ENCODE peak calls at places on chromosome 6, in four cellular contexts. One of them, this sample, is unnamed.

GRCh38 chr6:155523821-155524238 is 68.2 kb upstream of the NOX3 start:
- DNase-seq in mesendoderm: peak
- DNase-seq in IMR-90: no peak
- DNase-seq in H1: no peak
- DNase-seq in this sample: peak

GRCh38 chr6:155483858-155484257 is 28.2 kb upstream of the NOX3 start:
- DNase-seq in mesendoderm: no peak
- DNase-seq in IMR-90: peak
- DNase-seq in H1: no peak
- DNase-seq in this sample: no peak

GRCh38 chr6:2793491-2794151 is 28.4 kb downstream of the WRNIP1 start:
- DNase-seq in mesendoderm: no peak
- DNase-seq in IMR-90: no peak
- DNase-seq in H1: no peak
- DNase-seq in this sample: no peak

GRCh38 chr6:96015791-96016776 is at the start of gene FUT9:
- DNase-seq in mesendoderm: peak
- DNase-seq in IMR-90: no peak
- DNase-seq in H1: peak
- DNase-seq in this sample: peak

GRCh38 chr6:63307581-63308246 is 12.1 kb downstream of the LGSN start:
- DNase-seq in mesendoderm: peak
- DNase-seq in IMR-90: peak
- DNase-seq in H1: no peak
- DNase-seq in this sample: no peak

GRCh38 chr6:28947067-28947765 is 23.4 kb upstream of the TRIM27 start:
- DNase-seq in mesendoderm: no peak
- DNase-seq in IMR-90: no peak
- DNase-seq in H1: peak
- DNase-seq in this sample: no peak

GRCh38 chr6:169172435-169172834 is 81.2 kb downstream of the THBS2 start:
- DNase-seq in mesendoderm: no peak
- DNase-seq in IMR-90: peak
- DNase-seq in H1: no peak
- DNase-seq in this sample: no peak

GRCh38 chr6:89117285-89118108 is at the start of gene SRSF12:
- DNase-seq in mesendoderm: peak
- DNase-seq in IMR-90: peak
- DNase-seq in H1: peak
- DNase-seq in this sample: peak

GRCh38 chr6:5155901-5156300 is 70.8 kb downstream of the PPP1R3G start:
- DNase-seq in mesendoderm: no peak
- DNase-seq in IMR-90: no peak
- DNase-seq in H1: no peak
- DNase-seq in this sample: no peak

GRCh38 chr6:117463762-117464665 is 18.5 kb upstream of the DCBLD1 start:
- DNase-seq in mesendoderm: no peak
- DNase-seq in IMR-90: peak
- DNase-seq in H1: no peak
- DNase-seq in this sample: no peak

GRCh38 chr6:22474283-22474682 is 95.1 kb upstream of the HDGFL1 start:
- DNase-seq in mesendoderm: no peak
- DNase-seq in IMR-90: no peak
- DNase-seq in H1: no peak
- DNase-seq in this sample: no peak

GRCh38 chr6:33702345-33702977 is 9.0 kb downstream of the UQCC2 start:
- DNase-seq in mesendoderm: peak
- DNase-seq in IMR-90: peak
- DNase-seq in H1: no peak
- DNase-seq in this sample: peak

GRCh38 chr6:42572523-42572922 is 8.7 kb downstream of the UBR2 start:
- DNase-seq in mesendoderm: no peak
- DNase-seq in IMR-90: no peak
- DNase-seq in H1: no peak
- DNase-seq in this sample: no peak

GRCh38 chr6:89291256-89291819 is 23.8 kb downstream of the GABRR2 start:
- DNase-seq in mesendoderm: no peak
- DNase-seq in IMR-90: no peak
- DNase-seq in H1: peak
- DNase-seq in this sample: peak

GRCh38 chr6:69179681-69180080 is 544.6 kb downstream of the ADGRB3 start:
- DNase-seq in mesendoderm: peak
- DNase-seq in IMR-90: no peak
- DNase-seq in H1: no peak
- DNase-seq in this sample: peak

GRCh38 chr6:27901801-27902200 is 10.4 kb downstream of the OR2B2 start:
- DNase-seq in mesendoderm: no peak
- DNase-seq in IMR-90: no peak
- DNase-seq in H1: no peak
- DNase-seq in this sample: no peak

GRCh38 chr6:37990762-37991525 is 171.4 kb downstream of the ZFAND3 start:
- DNase-seq in mesendoderm: peak
- DNase-seq in IMR-90: peak
- DNase-seq in H1: no peak
- DNase-seq in this sample: no peak

GRCh38 chr6:36949636-36950035 is 4.9 kb upstream of the PI16 start:
- DNase-seq in mesendoderm: no peak
- DNase-seq in IMR-90: peak
- DNase-seq in H1: no peak
- DNase-seq in this sample: no peak

DNA sequence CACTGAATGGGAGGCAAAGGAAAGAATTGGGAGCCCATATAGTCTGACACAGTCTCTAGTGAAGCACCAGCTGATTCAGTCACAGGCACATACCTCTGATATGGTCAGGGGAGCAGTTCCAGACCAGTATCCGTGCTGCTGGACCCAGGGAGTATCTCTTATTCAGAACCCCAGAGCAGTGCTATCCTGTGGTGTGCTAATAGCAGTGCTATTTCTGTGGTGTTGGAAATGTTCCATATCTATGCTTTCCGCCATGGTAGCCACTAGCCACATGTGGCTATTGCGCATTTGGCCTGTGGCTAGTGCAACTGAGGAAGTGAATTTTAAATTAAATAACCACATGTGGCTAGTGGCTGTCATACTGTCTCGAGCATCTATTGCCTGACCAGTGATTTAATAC is 11.0 kb downstream of the SCUBE3 start:
- DNase-seq in mesendoderm: no peak
- DNase-seq in IMR-90: no peak
- DNase-seq in H1: no peak
- DNase-seq in this sample: no peak
- H4K8ac ChIP-seq in mesendoderm: no peak
- H4K8ac ChIP-seq in IMR-90: no peak
- H4K8ac ChIP-seq in H1: no peak
- H4K8ac ChIP-seq in this sample: no peak

DNA sequence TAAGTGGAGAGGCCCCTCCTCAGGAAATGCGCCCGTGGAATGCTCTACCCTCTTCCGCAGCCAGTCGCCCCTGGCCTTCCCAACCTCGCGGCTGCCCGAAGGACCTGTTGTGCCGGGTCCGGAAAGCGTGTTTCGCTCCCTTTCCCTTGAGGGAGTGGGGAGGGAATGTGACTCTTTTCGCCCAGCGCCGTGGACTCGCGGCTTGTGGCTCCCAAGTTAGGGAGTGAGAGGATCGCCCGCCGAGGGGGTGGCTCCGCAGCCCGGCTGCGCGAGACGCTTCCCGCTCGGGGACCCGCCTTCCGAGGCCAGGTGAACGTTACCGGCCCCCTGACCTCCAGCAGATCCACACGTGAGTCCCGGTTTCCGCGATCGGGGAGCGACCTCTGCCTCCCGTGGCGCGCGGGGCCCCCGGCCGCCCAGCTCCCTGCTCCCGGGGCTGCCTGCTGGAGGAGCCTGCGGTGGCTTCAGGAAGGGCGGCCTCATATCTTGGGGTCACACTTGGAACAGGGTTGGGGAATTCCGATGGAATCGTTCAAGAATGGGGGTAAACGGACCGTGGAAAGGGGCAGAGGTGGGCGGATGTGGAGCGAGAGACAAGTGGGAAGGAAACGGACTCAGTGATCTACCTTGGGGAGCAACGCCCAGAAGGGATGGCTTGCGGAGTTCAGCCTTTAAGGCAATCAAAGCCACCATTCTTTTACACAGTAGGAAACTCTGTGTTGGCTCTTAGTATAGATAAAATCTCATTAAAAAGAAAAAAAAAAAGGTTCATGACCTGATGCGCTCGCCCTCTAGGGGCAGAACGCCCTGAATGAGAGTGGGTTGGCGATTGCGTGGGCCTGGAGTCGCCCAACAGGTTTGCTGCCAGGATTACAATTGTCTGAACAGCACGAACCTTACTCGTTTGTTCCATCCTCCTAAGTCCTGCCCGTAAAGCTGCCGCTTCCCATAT is 887 bp downstream of the TPD52L1 start:
- DNase-seq in mesendoderm: peak
- DNase-seq in IMR-90: no peak
- DNase-seq in H1: peak
- DNase-seq in this sample: peak
- H2BK120ac ChIP-seq in mesendoderm: no peak
- H2BK120ac ChIP-seq in IMR-90: no peak
- H2BK120ac ChIP-seq in H1: peak
- H2BK120ac ChIP-seq in this sample: no peak

DNA sequence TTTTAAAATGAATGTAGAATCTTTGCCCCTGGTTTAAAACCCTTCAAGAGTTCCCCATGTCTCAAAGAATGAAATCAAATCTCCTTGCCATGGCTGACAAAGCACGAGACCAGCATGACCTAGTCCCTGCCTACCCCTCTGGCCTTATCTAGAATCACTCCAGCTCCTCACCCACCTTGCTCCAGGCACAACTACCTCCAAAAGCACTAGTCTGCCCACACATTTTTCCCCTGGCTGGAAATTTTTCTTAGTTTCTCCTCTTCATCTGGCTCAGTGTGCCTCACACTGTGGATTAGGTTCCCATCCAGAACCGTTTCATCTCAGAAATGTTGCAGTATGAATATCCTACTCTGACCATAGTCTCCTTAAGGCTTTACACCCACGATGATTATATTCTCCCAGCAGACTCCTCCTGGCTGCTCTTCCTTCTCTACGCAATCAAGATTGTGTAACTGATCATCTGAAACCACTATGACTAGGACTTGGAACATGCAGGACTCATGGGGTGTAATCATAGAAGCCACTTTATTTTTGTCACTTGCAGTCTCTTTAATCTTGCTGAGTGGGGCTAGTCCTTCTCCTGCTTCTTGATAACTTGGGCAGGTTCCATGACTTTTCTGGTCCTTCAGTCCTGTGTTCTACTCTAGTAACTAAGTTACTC is 7.8 kb upstream of the MRS2 start:
- DNase-seq in mesendoderm: no peak
- DNase-seq in IMR-90: peak
- DNase-seq in H1: no peak
- DNase-seq in this sample: no peak
- H4K5ac ChIP-seq in mesendoderm: no peak
- H4K5ac ChIP-seq in IMR-90: peak
- H4K5ac ChIP-seq in H1: no peak
- H4K5ac ChIP-seq in this sample: no peak

DNA sequence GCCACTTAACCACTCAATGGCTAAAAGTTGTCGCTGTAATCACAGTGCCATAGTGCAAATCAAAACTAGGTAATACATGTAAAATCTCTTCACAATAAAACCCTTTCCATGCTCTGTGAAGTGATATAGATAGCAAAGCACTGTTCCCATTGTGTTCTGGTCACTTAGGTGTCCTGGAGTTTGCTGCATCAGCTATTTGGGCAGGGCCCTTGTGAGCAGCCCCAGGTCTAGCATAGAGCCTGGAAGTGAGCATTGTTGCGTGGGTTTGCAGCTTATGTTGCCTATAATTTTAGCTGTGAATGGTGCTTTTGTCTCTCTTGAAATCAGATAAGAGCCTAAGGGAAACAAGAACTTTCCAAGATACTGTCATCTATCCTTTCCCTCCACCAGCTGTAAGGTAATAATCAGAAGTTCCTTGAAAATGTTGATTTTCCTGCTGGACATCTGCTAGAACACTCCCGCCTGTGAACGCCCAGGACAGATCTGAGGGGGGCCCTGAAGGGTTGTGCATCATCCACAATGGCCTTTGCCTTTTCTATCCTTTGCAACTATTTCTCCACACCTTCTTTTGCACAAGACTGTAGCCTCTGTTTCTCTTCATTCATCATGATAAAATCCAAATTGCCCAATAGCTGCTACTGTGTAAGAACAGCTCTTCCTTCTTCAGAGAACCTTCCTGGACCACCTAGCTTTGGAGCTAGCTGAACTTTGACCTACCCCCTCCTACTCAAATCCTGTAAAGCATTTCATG is 57.0 kb downstream of the TNFAIP3 start:
- DNase-seq in mesendoderm: no peak
- DNase-seq in IMR-90: no peak
- DNase-seq in H1: no peak
- DNase-seq in this sample: no peak
- H4K8ac ChIP-seq in mesendoderm: no peak
- H4K8ac ChIP-seq in IMR-90: no peak
- H4K8ac ChIP-seq in H1: no peak
- H4K8ac ChIP-seq in this sample: no peak

DNA sequence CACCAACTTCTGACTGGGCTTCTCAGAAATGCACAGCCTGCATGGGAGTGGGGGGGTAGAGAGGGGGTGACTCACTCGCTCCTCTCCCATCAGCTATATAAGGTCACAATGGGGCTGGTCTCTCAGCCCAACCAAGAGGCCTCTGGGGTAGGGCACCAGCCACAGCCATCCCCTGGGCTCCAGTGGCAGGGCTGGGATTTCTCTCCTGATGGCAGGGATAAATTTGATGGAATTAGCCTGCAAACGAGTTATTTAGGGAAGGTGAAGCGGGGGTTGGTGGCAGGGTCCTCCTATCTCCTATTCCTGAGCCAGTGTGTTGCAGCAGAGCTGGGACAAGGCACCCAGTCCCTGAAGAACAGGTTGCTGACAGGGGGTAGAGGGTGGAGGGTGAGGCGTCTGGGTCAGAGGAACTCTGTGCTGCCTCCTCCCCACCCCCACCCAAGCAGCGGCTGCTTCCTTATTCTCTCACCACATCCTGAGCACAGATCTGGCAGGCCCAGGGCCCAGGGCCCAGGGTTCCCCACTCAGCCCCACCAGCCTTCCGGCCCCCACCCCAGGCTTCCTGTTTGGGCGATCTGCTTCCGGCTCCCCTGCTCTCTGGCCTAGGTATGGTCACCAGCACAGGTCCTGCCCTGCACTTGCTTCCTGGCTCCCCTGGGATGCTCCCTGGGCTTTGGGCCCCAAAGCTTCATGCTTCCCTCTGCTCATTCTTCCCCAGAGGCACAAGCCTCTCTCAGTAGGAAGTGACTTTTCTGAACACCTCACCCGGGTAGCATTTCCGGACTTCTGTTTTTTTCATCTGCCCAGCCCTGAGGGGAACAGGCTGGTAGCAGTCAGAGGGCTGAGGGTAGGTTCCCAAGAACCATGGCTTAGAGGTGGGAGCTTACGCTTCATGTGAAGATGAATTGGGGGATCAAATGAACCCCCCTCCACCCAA is 4.0 kb downstream of the PPP1R18 start:
- DNase-seq in mesendoderm: peak
- DNase-seq in IMR-90: peak
- DNase-seq in H1: no peak
- DNase-seq in this sample: peak
- H2BK120ac ChIP-seq in mesendoderm: no peak
- H2BK120ac ChIP-seq in IMR-90: peak
- H2BK120ac ChIP-seq in H1: no peak
- H2BK120ac ChIP-seq in this sample: no peak

This sample was measured in H9.